ENCODE peak calls at places on chromosomes 3 and 15, in six cellular contexts. M is pancreas, B is fibroblast of pulmonary artery, V is GM06990, Z is AG04450, C is astrocyte of the cerebellum. U is an unnamed sample.

GRCh38 chr15:89404023-89404422 is 69.4 kb upstream of the POLG start:
- DNase-seq in M (no peak), Z (no peak), B (no peak), V (no peak), C (no peak), U (no peak)

GRCh38 chr3:101039285-101039684 is 46.1 kb upstream of the ABI3BP start:
- DNase-seq in B (no peak), Z (no peak), C (no peak), M (no peak), V (no peak), U (peak; percentile 40)

GRCh38 chr3:50481992-50482391 is 21.4 kb downstream of the CACNA2D2 start:
- DNase-seq in M (no peak), B (no peak), C (no peak), Z (no peak), V (no peak), U (no peak)

GRCh38 chr3:41075958-41076357 is 123.3 kb upstream of the CTNNB1 start:
- DNase-seq in M (no peak), C (no peak), B (peak; percentile 36), V (no peak), Z (no peak), U (peak; percentile 31)

GRCh38 chr15:76340802-76341365 is 4.3 kb downstream of the ISL2 start:
- DNase-seq in B (no peak), Z (no peak), C (no peak), M (peak; percentile 73), V (peak; percentile 55), U (no peak)

GRCh38 chr15:84840741-84841429 is 23.7 kb downstream of the ALPK3 start:
- DNase-seq in V (no peak), B (peak; percentile 76), Z (no peak), M (peak; percentile 80), C (no peak), U (no peak)

GRCh38 chr3:100496711-100497261 is 4.4 kb downstream of the TMEM45A start:
- DNase-seq in Z (peak; percentile 32), C (peak; percentile 29), M (no peak), V (peak; percentile 22), B (peak; percentile 75), U (peak; percentile 29)

GRCh38 chr15:80475572-80475971 is 71.4 kb downstream of the ARNT2 start:
- DNase-seq in V (no peak), C (no peak), M (no peak), Z (no peak), B (no peak), U (no peak)

GRCh38 chr3:69012836-69013255 is 638 bp downstream of the EOGT start:
- DNase-seq in C (no peak), V (peak; percentile 59), B (peak; percentile 68), Z (no peak), M (no peak), U (no peak)

GRCh38 chr3:138781012-138781470 is 53.7 kb downstream of the PIK3CB start:
- DNase-seq in V (no peak), M (no peak), Z (no peak), C (no peak), B (no peak), U (no peak)

GRCh38 chr3:47583320-47584075 is 4.8 kb upstream of the CSPG5 start:
- DNase-seq in B (no peak), C (no peak), Z (no peak), M (no peak), V (no peak), U (peak; percentile 54)

GRCh38 chr15:57284535-57284934 is 91.8 kb upstream of the CGNL1 start:
- DNase-seq in C (no peak), M (no peak), V (no peak), B (no peak), Z (no peak), U (no peak)

GRCh38 chr3:15905041-15905440 is 107.3 kb upstream of the ANKRD28 start:
- DNase-seq in C (no peak), Z (no peak), B (no peak), V (no peak), M (no peak), U (no peak)

GRCh38 chr15:92394327-92395175 is 870 bp downstream of the ST8SIA2 start:
- DNase-seq in M (no peak), Z (no peak), V (no peak), B (no peak), C (no peak), U (no peak)

DNA sequence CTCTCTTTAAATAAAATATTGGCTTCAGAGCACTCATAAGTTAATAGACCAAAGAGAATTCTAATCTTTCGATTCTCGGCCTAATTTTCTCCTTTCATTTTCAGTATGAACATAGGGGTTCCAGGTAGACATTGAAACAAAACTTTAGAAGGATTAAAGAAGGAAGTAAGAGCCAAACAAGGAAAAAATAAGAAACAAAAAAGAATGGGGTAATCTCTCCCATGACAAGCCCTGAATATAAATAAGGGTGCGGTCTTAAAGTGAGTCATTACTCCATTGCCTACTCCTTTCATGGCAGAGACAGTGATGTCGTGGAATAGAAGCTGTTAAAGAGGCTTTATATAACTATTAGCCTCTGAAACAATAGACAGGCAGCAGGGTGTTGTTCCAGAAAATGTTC is 608.1 kb upstream of the KCNMB2 start:
- DNase-seq in B (peak; percentile 48), V (peak; percentile 9), Z (no peak), M (no peak), C (no peak), U (peak; percentile 85)
- H3K4me3 ChIP-seq in B (no peak overlapping the region), V (no peak overlapping the region), Z (no peak overlapping the region), M (no peak overlapping the region), C (no peak overlapping the region), U (no peak overlapping the region)

GRCh38 chr3:25846282-25846681 is 56.4 kb downstream of the OXSM start:
- DNase-seq in C (no peak), M (no peak), V (no peak), B (no peak), Z (no peak), U (no peak)
- TF ChIP-seq CTCF in C (no peak), M (no peak), V (no peak), B (no peak), Z (no peak), U (no peak)

GRCh38 chr3:11799777-11800176 is 46.9 kb downstream of the TAMM41 start:
- DNase-seq in Z (no peak), M (no peak), V (no peak), B (no peak), C (no peak), U (no peak)
- H3K4me3 ChIP-seq in Z (no peak overlapping the region), M (no peak overlapping the region), V (no peak overlapping the region), B (no peak overlapping the region), C (no peak overlapping the region), U (no peak overlapping the region)

DNA sequence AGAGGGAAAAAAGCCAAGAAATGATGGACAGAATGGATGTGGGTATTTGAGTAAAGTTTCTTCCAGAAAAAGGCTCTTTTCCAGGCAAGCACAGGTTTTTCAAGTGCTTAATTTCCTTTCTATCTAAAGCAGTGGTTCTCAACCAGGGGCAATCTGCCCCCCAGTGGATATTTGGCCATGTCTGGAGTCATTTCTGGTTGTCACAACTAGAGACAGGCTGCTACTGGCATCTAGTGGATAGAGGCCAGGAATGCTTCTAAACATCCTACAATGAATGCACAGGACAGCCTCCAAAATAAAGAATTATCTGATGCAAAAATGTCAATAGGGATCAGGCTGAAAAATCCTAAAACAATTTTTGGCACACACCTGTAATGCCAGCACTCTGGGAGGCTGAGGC is 23.9 kb downstream of the SEC22C start:
- DNase-seq in Z (no peak), C (no peak), V (no peak), B (no peak), M (no peak), U (no peak)
- TF ChIP-seq CTCF in Z (no peak), C (no peak), V (peak; percentile 18), B (no peak), M (no peak), U (peak; percentile 19)

DNA sequence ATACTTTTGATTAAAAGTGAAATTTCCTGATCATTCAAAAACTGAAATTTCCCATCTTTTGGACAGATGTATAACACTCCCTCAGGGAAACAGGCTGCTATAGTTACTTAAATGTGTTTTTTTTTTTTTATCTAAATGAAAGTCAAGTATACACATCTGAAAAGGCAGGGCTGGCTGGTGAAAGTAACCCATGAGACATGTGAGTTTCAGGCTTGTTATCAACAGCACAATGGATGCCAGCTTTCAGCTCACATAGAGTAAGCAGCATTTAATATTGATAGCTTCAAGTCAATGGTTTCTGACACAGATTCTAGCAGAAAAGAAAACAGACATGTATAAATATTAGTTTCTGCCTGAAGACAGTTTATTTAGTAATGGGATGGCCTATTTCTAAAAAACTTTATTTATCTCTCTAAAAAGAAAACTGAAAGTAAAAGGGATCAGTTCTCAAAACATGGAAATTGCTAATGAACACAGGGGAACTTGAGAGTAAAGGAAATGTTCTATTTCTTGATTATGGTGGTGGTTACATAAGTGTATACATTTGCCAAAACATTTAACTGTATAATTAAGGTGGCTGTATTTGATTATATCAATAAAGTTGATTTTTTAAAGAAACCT is 89.7 kb upstream of the CMC1 start:
- DNase-seq in C (no peak), Z (no peak), B (no peak), M (no peak), V (peak; percentile 37), U (no peak)
- H3K4me3 ChIP-seq in C (no peak overlapping the region), Z (no peak overlapping the region), B (no peak overlapping the region), M (no peak overlapping the region), V (no peak overlapping the region), U (no peak overlapping the region)

DNA sequence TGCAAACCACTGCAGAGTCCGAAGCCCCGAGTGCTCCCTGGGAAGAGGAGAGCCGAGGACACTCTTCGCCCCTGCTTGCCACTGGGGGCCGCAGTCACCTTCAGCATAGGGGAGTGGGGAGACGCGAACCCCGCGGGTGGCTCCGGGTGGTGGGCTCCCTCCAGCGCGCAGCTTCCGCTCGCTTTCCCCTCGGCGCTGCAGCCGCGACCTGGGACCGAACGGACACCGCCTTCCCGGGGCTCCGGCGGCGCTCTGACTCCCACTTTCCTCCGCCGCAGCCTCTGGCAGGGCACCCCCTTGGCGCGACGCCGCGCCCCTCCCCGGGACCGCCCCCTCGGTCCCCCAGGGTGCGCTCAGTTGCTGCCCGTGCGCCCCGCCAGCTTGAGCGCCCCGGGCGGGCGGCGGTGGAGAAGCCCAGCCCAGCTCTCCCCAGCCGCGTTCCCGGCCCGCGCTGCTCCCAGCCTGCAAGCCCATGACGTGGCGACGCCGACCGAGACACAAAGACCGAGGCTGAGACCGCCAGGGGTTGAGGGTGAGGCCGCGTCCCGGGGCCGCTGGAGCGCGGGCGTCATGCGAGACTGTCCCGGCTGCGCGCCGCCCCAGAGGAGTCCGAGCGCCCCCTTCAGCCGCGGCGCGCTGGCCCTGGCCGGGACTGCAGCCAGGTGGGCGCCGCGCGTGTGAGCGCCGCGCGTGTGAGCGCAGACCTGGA is at the start of gene MINAR1:
- DNase-seq in B (peak; percentile 41), Z (no peak), C (no peak), V (peak; percentile 20), M (peak; percentile 73), U (peak; percentile 52)
- TF ChIP-seq CTCF in B (no peak), Z (peak; percentile 18), C (peak; percentile 38), V (peak; percentile 11), M (no peak), U (no peak)

DNA sequence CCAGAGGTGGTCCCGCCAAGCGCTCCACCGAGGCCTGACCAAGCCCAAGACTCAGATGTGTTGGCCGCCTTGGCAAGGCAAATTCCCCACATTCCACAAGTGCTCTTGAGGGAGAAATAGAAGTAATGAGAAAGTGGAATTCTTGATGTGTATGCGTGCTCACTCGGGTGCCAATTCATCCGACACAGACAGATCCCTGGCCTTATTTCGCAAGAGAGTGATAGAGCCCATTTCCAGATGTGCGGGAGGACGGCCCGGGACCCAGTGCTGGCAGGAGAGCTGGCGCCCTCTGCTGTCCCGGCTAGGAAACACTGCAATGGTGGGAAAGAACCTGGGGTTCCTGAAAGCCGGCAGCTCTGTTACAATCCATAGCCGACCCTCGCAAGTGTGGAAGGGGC is 76.0 kb downstream of the HMG20A start:
- DNase-seq in B (peak; percentile 98), M (peak; percentile 91), V (peak; percentile 38), Z (peak; percentile 95), C (peak; percentile 91), U (peak; percentile 87)
- H3K4me3 ChIP-seq in B (peak overlapping the region; percentile 17), M (no peak overlapping the region), V (no peak overlapping the region), Z (peak overlapping the region; percentile 39), C (no peak overlapping the region), U (no peak overlapping the region)